ENCODE peak calls at places on chromosomes 6 and 20, in four cellular contexts. One of them, this sample, is unnamed.

GRCh38 chr6:157759028-157759427 is 64.0 kb upstream of the SNX9 start:
- DNase-seq in ovary: no peak
- DNase-seq in endothelial cell: no peak
- DNase-seq in GM20000: no peak
- DNase-seq in this sample: no peak

GRCh38 chr6:71038966-71039365 is 82.1 kb upstream of the B3GAT2 start:
- DNase-seq in ovary: no peak
- DNase-seq in endothelial cell: no peak
- DNase-seq in GM20000: no peak
- DNase-seq in this sample: no peak

GRCh38 chr6:1832844-1833787 is 223.4 kb downstream of the FOXC1 start:
- DNase-seq in ovary: peak
- DNase-seq in endothelial cell: no peak
- DNase-seq in GM20000: no peak
- DNase-seq in this sample: no peak

GRCh38 chr6:153392156-153392555 is 261.1 kb upstream of the RGS17 start:
- DNase-seq in ovary: no peak
- DNase-seq in endothelial cell: no peak
- DNase-seq in GM20000: no peak
- DNase-seq in this sample: no peak

GRCh38 chr20:43789593-43789992 is 62.8 kb upstream of the GTSF1L start:
- DNase-seq in ovary: no peak
- DNase-seq in endothelial cell: no peak
- DNase-seq in GM20000: peak
- DNase-seq in this sample: no peak

GRCh38 chr20:17795449-17796095 is 95.8 kb downstream of the BANF2 start:
- DNase-seq in ovary: no peak
- DNase-seq in endothelial cell: no peak
- DNase-seq in GM20000: no peak
- DNase-seq in this sample: no peak

GRCh38 chr6:111737065-111737521 is 131.4 kb upstream of the TRAF3IP2 start:
- DNase-seq in ovary: no peak
- DNase-seq in endothelial cell: no peak
- DNase-seq in GM20000: no peak
- DNase-seq in this sample: no peak

GRCh38 chr6:152380351-152380767 is 256.8 kb downstream of the SYNE1 start:
- DNase-seq in ovary: no peak
- DNase-seq in endothelial cell: no peak
- DNase-seq in GM20000: no peak
- DNase-seq in this sample: no peak

GRCh38 chr6:118768904-118769325 is 117.5 kb upstream of the CEP85L start:
- DNase-seq in ovary: no peak
- DNase-seq in endothelial cell: no peak
- DNase-seq in GM20000: no peak
- DNase-seq in this sample: no peak

GRCh38 chr20:37727247-37727956 is 33.6 kb downstream of the CTNNBL1 start:
- DNase-seq in ovary: no peak
- DNase-seq in endothelial cell: no peak
- DNase-seq in GM20000: no peak
- DNase-seq in this sample: peak

GRCh38 chr20:6081236-6081635 is 27.4 kb upstream of the LRRN4 start:
- DNase-seq in ovary: no peak
- DNase-seq in endothelial cell: no peak
- DNase-seq in GM20000: no peak
- DNase-seq in this sample: no peak

GRCh38 chr6:11500008-11500407 is 37.5 kb upstream of the TMEM170B start:
- DNase-seq in ovary: no peak
- DNase-seq in endothelial cell: no peak
- DNase-seq in GM20000: no peak
- DNase-seq in this sample: no peak

GRCh38 chr6:144265061-144265357 is 20.1 kb upstream of the UTRN start:
- DNase-seq in ovary: no peak
- DNase-seq in endothelial cell: no peak
- DNase-seq in GM20000: no peak
- DNase-seq in this sample: no peak

GRCh38 chr20:41314386-41314785 is 3.1 kb downstream of the ZHX3 start:
- DNase-seq in ovary: no peak
- DNase-seq in endothelial cell: no peak
- DNase-seq in GM20000: no peak
- DNase-seq in this sample: no peak

GRCh38 chr6:89351632-89352328 is 742 bp downstream of the UBE2J1 start:
- DNase-seq in ovary: no peak
- DNase-seq in endothelial cell: no peak
- DNase-seq in GM20000: no peak
- DNase-seq in this sample: no peak

GRCh38 chr6:129370268-129370916 is 339.6 kb downstream of the ARHGAP18 start:
- DNase-seq in ovary: no peak
- DNase-seq in endothelial cell: peak
- DNase-seq in GM20000: peak
- DNase-seq in this sample: peak

GRCh38 chr6:53309059-53309896 is 39.5 kb downstream of the ELOVL5 start:
- DNase-seq in ovary: no peak
- DNase-seq in endothelial cell: no peak
- DNase-seq in GM20000: peak
- DNase-seq in this sample: no peak

GRCh38 chr6:47168176-47168575 is 126.0 kb upstream of the ADGRF1 start:
- DNase-seq in ovary: no peak
- DNase-seq in endothelial cell: no peak
- DNase-seq in GM20000: no peak
- DNase-seq in this sample: no peak

GRCh38 chr20:55160022-55160421 is 684.6 kb downstream of the DOK5 start:
- DNase-seq in ovary: no peak
- DNase-seq in endothelial cell: no peak
- DNase-seq in GM20000: no peak
- DNase-seq in this sample: no peak

GRCh38 chr6:15489563-15489962 is 173.3 kb downstream of the DTNBP1 start:
- DNase-seq in ovary: no peak
- DNase-seq in endothelial cell: no peak
- DNase-seq in GM20000: no peak
- DNase-seq in this sample: no peak

GRCh38 chr20:63064310-63064709 is 57.5 kb upstream of the BHLHE23 start:
- DNase-seq in ovary: no peak
- DNase-seq in endothelial cell: no peak
- DNase-seq in GM20000: no peak
- DNase-seq in this sample: no peak
- TF ChIP-seq CTCF in ovary: no peak
- TF ChIP-seq CTCF in endothelial cell: no peak
- TF ChIP-seq CTCF in GM20000: no peak
- TF ChIP-seq CTCF in this sample: no peak

GRCh38 chr20:48294942-48295341 is 509.7 kb upstream of the SULF2 start:
- DNase-seq in ovary: no peak
- DNase-seq in endothelial cell: no peak
- DNase-seq in GM20000: no peak
- DNase-seq in this sample: no peak

GRCh38 chr20:48292806-48293205 is 507.5 kb upstream of the SULF2 start:
- DNase-seq in ovary: no peak
- DNase-seq in endothelial cell: no peak
- DNase-seq in GM20000: no peak
- DNase-seq in this sample: no peak

GRCh38 chr20:48295966-48296421 is 510.7 kb upstream of the SULF2 start:
- DNase-seq in ovary: no peak
- DNase-seq in endothelial cell: no peak
- DNase-seq in GM20000: no peak
- DNase-seq in this sample: no peak

GRCh38 chr20:48294196-48294595 is 508.9 kb upstream of the SULF2 start:
- DNase-seq in ovary: no peak
- DNase-seq in endothelial cell: no peak
- DNase-seq in GM20000: no peak
- DNase-seq in this sample: no peak

GRCh38 chr20:48295445-48295903 is 510.2 kb upstream of the SULF2 start:
- DNase-seq in ovary: no peak
- DNase-seq in endothelial cell: peak
- DNase-seq in GM20000: no peak
- DNase-seq in this sample: no peak
- TF ChIP-seq CTCF in ovary: no peak
- TF ChIP-seq CTCF in endothelial cell: no peak
- TF ChIP-seq CTCF in GM20000: no peak
- TF ChIP-seq CTCF in this sample: no peak

DNA sequence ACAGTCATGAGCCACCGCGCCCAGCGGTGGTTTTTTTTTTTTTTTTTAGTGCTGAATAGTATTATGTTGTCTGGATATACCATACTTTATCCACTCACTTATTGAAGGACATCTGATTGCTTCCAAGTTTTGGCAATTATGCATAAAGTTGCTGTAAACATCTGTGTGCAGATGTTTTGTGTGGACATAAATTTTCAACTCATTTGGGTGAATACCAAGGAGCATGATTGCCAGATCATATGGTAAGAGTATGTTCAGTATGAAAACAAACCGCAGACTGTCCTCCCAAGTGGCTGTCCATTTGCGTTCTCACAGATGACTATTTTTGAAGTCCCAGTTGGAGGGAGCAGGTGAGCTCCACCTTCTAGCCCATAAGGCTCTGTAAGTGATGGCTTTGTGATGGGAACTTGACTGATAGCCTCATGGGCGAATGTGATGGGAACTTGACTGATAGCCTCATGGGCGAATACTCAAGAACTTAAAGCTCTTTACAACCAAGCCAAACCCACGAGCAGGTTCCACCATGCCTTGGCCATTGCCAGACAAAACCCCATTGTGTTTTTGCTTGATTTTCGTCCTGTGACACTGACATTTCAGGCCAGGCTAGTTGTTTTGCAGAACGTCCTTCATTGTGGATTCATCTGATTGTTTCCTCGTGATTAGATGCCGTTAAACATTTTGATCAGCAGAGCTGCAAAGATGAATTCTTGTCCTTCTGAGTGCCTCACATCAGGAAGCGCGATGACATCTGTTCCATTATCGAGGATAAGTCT is 51.0 kb downstream of the ZBTB2 start:
- DNase-seq in ovary: no peak
- DNase-seq in endothelial cell: no peak
- DNase-seq in GM20000: no peak
- DNase-seq in this sample: no peak
- TF ChIP-seq CTCF in ovary: no peak
- TF ChIP-seq CTCF in endothelial cell: no peak
- TF ChIP-seq CTCF in GM20000: no peak
- TF ChIP-seq CTCF in this sample: no peak

DNA sequence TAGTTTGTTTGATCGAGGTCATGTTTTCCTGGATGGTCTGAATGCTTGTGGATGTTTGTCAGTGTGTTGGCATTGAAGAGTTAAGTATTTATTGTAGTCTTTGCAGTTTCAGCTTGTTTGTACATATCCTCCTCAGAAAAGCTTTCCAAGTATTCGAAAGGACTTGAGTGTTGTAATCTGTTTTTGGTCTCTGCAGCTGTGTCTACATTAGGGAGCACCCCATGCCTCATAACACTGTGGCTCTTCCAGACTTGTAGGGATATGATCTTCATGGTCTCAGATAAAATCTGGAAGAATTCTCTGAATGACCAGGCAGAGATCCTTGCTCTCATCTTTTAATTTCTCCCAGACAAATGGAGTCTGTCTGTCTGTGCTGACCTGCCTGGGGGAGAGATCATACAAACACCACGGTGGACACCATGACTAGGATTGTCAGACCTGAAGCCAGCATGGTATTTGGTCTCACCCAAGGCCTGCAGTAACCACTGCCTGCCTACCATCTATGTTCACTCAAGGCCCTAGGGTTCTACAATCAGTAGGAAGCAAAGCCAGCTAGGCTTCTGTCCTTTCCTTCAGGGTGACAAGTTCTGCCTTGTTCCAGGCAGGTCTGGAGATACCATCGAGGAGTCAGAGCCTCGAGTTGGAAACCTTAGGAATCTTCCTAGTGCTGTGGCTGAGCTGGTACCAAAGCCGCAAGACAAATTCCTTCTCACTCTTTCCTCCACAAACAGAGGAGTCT is 114.7 kb upstream of the KHDRBS2 start:
- DNase-seq in ovary: no peak
- DNase-seq in endothelial cell: no peak
- DNase-seq in GM20000: no peak
- DNase-seq in this sample: no peak
- TF ChIP-seq CTCF in ovary: no peak
- TF ChIP-seq CTCF in endothelial cell: no peak
- TF ChIP-seq CTCF in GM20000: no peak
- TF ChIP-seq CTCF in this sample: no peak